ENCODE peak calls at places on chromosomes 11 and 22, in four cellular contexts. One of them, this sample, is unnamed.

GRCh38 chr11:46948378-46949131 is 12.0 kb downstream of the CSTPP1 start:
- DNase-seq in HCT116: no peak
- DNase-seq in tibial nerve: no peak
- DNase-seq in right lobe of liver: no peak
- DNase-seq in this sample: no peak

GRCh38 chr11:3160252-3161031 is 4.7 kb downstream of the OSBPL5 start:
- DNase-seq in HCT116: peak
- DNase-seq in tibial nerve: peak
- DNase-seq in right lobe of liver: peak
- DNase-seq in this sample: peak

GRCh38 chr22:36729321-36729720 is 25.8 kb upstream of the CACNG2 start:
- DNase-seq in HCT116: no peak
- DNase-seq in tibial nerve: no peak
- DNase-seq in right lobe of liver: no peak
- DNase-seq in this sample: no peak

GRCh38 chr11:8167796-8168195 is 1.0 kb downstream of the RIC3 start:
- DNase-seq in HCT116: no peak
- DNase-seq in tibial nerve: no peak
- DNase-seq in right lobe of liver: no peak
- DNase-seq in this sample: no peak

GRCh38 chr22:47622541-47622940 is 860.1 kb downstream of the TBC1D22A start:
- DNase-seq in HCT116: no peak
- DNase-seq in tibial nerve: no peak
- DNase-seq in right lobe of liver: no peak
- DNase-seq in this sample: no peak

GRCh38 chr11:12773591-12773990 is 99.4 kb downstream of the TEAD1 start:
- DNase-seq in HCT116: no peak
- DNase-seq in tibial nerve: no peak
- DNase-seq in right lobe of liver: no peak
- DNase-seq in this sample: no peak

GRCh38 chr22:31346733-31347250 is 646 bp upstream of the PATZ1 start:
- DNase-seq in HCT116: no peak
- DNase-seq in tibial nerve: peak
- DNase-seq in right lobe of liver: peak
- DNase-seq in this sample: peak

GRCh38 chr11:16825968-16826367 is 87.5 kb downstream of the C11orf58 start:
- DNase-seq in HCT116: no peak
- DNase-seq in tibial nerve: no peak
- DNase-seq in right lobe of liver: no peak
- DNase-seq in this sample: no peak

GRCh38 chr11:32830413-32830738 is 649 bp downstream of the PRRG4 start:
- DNase-seq in HCT116: no peak
- DNase-seq in tibial nerve: no peak
- DNase-seq in right lobe of liver: peak
- DNase-seq in this sample: no peak

GRCh38 chr11:78000193-78000592 is 5.7 kb upstream of the INTS4 start:
- DNase-seq in HCT116: peak
- DNase-seq in tibial nerve: no peak
- DNase-seq in right lobe of liver: no peak
- DNase-seq in this sample: peak

GRCh38 chr11:3903207-3903896 is 47.9 kb downstream of the STIM1 start:
- DNase-seq in HCT116: no peak
- DNase-seq in tibial nerve: peak
- DNase-seq in right lobe of liver: no peak
- DNase-seq in this sample: peak

GRCh38 chr22:38699784-38700183 is 959 bp downstream of the JOSD1 start:
- DNase-seq in HCT116: no peak
- DNase-seq in tibial nerve: no peak
- DNase-seq in right lobe of liver: no peak
- DNase-seq in this sample: peak

GRCh38 chr11:117172678-117173421 is 5.7 kb upstream of the SIDT2 start:
- DNase-seq in HCT116: no peak
- DNase-seq in tibial nerve: no peak
- DNase-seq in right lobe of liver: no peak
- DNase-seq in this sample: peak

GRCh38 chr22:40434101-40434500 is 63.7 kb downstream of the SGSM3 start:
- DNase-seq in HCT116: no peak
- DNase-seq in tibial nerve: no peak
- DNase-seq in right lobe of liver: no peak
- DNase-seq in this sample: no peak

GRCh38 chr11:82899191-82899820 is 924 bp downstream of the PRCP start:
- DNase-seq in HCT116: no peak
- DNase-seq in tibial nerve: no peak
- DNase-seq in right lobe of liver: no peak
- DNase-seq in this sample: peak

GRCh38 chr11:119712459-119713360 is 16.3 kb downstream of the NECTIN1 start:
- DNase-seq in HCT116: no peak
- DNase-seq in tibial nerve: no peak
- DNase-seq in right lobe of liver: peak
- DNase-seq in this sample: no peak

GRCh38 chr22:25903294-25903693 is 161.3 kb downstream of the MYO18B start:
- DNase-seq in HCT116: peak
- DNase-seq in tibial nerve: no peak
- DNase-seq in right lobe of liver: no peak
- DNase-seq in this sample: peak

GRCh38 chr22:45163074-45163416 is 680 bp upstream of the NUP50 start:
- DNase-seq in HCT116: no peak
- DNase-seq in tibial nerve: no peak
- DNase-seq in right lobe of liver: no peak
- DNase-seq in this sample: peak

GRCh38 chr11:30454108-30454507 is 131.2 kb downstream of the ARL14EP start:
- DNase-seq in HCT116: no peak
- DNase-seq in tibial nerve: no peak
- DNase-seq in right lobe of liver: no peak
- DNase-seq in this sample: no peak

GRCh38 chr11:45560153-45560934 is 105.1 kb downstream of the CHST1 start:
- DNase-seq in HCT116: no peak
- DNase-seq in tibial nerve: no peak
- DNase-seq in right lobe of liver: no peak
- DNase-seq in this sample: no peak

GRCh38 chr11:70739811-70740474 is 341.6 kb downstream of the CTTN start:
- DNase-seq in HCT116: no peak
- DNase-seq in tibial nerve: no peak
- DNase-seq in right lobe of liver: peak
- DNase-seq in this sample: no peak

GRCh38 chr22:17121235-17122195 is at the start of gene TMEM121B:
- DNase-seq in HCT116: no peak
- DNase-seq in tibial nerve: peak
- DNase-seq in right lobe of liver: peak
- DNase-seq in this sample: no peak

GRCh38 chr11:47387944-47388696 is 9.8 kb upstream of the SPI1 start:
- DNase-seq in HCT116: no peak
- DNase-seq in tibial nerve: no peak
- DNase-seq in right lobe of liver: peak
- DNase-seq in this sample: no peak

GRCh38 chr11:29826878-29827277 is 190.0 kb downstream of the KCNA4 start:
- DNase-seq in HCT116: no peak
- DNase-seq in tibial nerve: no peak
- DNase-seq in right lobe of liver: no peak
- DNase-seq in this sample: no peak

GRCh38 chr11:64372802-64373597 is 14.0 kb downstream of the RPS6KA4 start:
- DNase-seq in HCT116: peak
- DNase-seq in tibial nerve: no peak
- DNase-seq in right lobe of liver: no peak
- DNase-seq in this sample: no peak

GRCh38 chr22:31538815-31539214 is 42.5 kb downstream of the SFI1 start:
- DNase-seq in HCT116: no peak
- DNase-seq in tibial nerve: no peak
- DNase-seq in right lobe of liver: no peak
- DNase-seq in this sample: no peak

GRCh38 chr11:8959546-8960166 is 4.6 kb downstream of the TMEM9B start:
- DNase-seq in HCT116: peak
- DNase-seq in tibial nerve: peak
- DNase-seq in right lobe of liver: no peak
- DNase-seq in this sample: peak

GRCh38 chr11:103532133-103532788 is 423.0 kb downstream of the DYNC2H1 start:
- DNase-seq in HCT116: no peak
- DNase-seq in tibial nerve: no peak
- DNase-seq in right lobe of liver: no peak
- DNase-seq in this sample: no peak

GRCh38 chr22:36383110-36383581 is 4.6 kb downstream of the MYH9 start:
- DNase-seq in HCT116: no peak
- DNase-seq in tibial nerve: no peak
- DNase-seq in right lobe of liver: no peak
- DNase-seq in this sample: peak

GRCh38 chr11:131169057-131169456 is 201.4 kb upstream of the NTM start:
- DNase-seq in HCT116: no peak
- DNase-seq in tibial nerve: no peak
- DNase-seq in right lobe of liver: no peak
- DNase-seq in this sample: no peak

GRCh38 chr22:44712156-44712555 is 10.2 kb downstream of the PRR5 start:
- DNase-seq in HCT116: no peak
- DNase-seq in tibial nerve: no peak
- DNase-seq in right lobe of liver: peak
- DNase-seq in this sample: no peak

GRCh38 chr11:73143126-73143838 is 1.2 kb upstream of the FCHSD2 start:
- DNase-seq in HCT116: no peak
- DNase-seq in tibial nerve: no peak
- DNase-seq in right lobe of liver: no peak
- DNase-seq in this sample: peak

GRCh38 chr11:12246169-12246568 is 131.2 kb upstream of the PARVA start:
- DNase-seq in HCT116: no peak
- DNase-seq in tibial nerve: no peak
- DNase-seq in right lobe of liver: no peak
- DNase-seq in this sample: no peak

GRCh38 chr22:47457509-47458300 is 695.3 kb downstream of the TBC1D22A start:
- DNase-seq in HCT116: no peak
- DNase-seq in tibial nerve: no peak
- DNase-seq in right lobe of liver: no peak
- DNase-seq in this sample: no peak

GRCh38 chr11:9004310-9004945 is 627 bp upstream of the NRIP3 start:
- DNase-seq in HCT116: no peak
- DNase-seq in tibial nerve: no peak
- DNase-seq in right lobe of liver: no peak
- DNase-seq in this sample: no peak

DNA sequence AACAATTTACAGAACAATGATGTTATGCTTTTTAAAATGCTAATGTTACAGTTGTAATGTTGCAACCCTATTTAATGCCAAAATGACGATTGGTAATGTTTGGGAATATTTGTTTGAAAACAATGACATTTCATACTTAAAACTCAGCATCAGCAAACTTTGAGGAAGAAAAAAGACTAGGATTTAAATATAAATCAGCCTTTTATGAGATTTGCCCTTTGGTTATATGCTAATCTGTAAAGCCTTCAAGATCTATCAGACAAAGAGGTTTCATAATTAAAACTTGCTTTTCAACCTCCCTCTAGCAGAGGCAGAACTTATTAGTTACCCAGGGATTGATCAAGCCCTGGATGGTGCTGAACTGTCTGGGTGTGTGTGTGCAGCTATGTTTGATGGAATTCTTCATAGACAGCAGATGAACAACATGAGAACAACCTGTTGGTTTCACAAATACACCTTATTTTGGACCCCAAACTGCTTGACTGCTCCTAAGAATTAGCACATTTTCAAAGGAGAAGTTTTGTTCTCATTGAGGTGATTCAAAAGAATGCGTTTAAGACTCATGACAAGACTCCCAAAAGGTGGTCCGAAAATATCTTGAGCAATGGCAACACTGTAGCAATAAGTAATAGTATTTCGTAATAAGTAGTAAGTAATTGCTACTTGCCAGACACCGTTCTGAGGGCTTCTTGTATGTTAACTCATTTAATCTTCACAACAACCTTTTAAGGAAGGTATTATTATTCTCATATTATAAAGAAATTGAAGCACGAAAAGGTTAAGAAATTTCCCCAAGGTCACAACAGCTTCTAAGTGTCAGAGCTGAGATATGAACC is 183.8 kb upstream of the SORL1-AS1 start:
- DNase-seq in HCT116: no peak
- DNase-seq in tibial nerve: no peak
- DNase-seq in right lobe of liver: no peak
- DNase-seq in this sample: no peak
- TF ChIP-seq POLR2A in HCT116: no peak
- TF ChIP-seq POLR2A in tibial nerve: no peak
- TF ChIP-seq POLR2A in right lobe of liver: no peak
- TF ChIP-seq POLR2A in this sample: no peak

DNA sequence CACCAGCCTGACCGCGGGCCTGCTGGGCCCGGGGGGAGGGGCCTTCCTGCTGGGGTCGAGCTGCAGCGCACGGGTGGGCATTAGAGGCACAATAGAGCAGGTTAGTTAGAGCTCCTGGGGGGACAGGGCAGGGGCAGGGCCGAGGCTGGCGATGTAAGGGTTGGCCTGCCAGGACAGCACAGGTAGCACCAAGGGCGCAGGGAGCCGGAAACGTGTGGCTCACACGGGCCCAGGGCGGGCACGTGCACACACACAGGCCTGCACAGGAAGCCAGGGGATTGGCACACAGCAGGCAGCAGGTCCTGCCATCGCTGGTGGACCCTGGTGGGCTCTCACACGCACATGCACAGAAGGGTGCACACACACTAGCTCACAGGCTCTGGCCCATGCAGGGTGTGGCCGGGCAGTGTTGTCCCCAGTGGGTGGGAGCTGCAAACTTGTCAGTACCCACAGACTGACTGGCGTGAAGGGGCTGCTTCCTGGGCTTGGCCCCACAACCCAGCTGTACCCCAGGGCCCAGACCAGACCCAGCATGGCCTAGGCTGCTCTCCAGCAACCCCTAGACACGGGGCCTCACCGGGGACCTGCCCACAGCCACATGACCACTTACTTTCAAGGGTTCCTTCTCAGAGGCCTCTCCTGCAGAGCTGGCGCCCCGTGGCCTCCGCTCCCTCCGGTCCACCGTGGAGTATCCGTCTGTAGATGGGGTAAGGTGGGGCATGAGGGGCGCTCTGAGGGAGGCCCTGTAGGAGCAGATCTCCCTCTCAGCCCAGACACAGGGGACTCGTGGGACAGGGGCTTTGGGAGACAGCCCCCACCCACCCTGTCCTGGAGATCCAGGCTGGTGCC is 29.9 kb upstream of the TXNRD2 start:
- DNase-seq in HCT116: no peak
- DNase-seq in tibial nerve: no peak
- DNase-seq in right lobe of liver: peak
- DNase-seq in this sample: no peak
- TF ChIP-seq POLR2A in HCT116: no peak
- TF ChIP-seq POLR2A in tibial nerve: no peak
- TF ChIP-seq POLR2A in right lobe of liver: peak
- TF ChIP-seq POLR2A in this sample: no peak

GRCh38 chr11:66363805-66364535 is 7.6 kb downstream of the SLC29A2 start:
- DNase-seq in HCT116: no peak
- DNase-seq in tibial nerve: no peak
- DNase-seq in right lobe of liver: no peak
- DNase-seq in this sample: peak
- TF ChIP-seq POLR2A in HCT116: no peak
- TF ChIP-seq POLR2A in tibial nerve: no peak
- TF ChIP-seq POLR2A in right lobe of liver: no peak
- TF ChIP-seq POLR2A in this sample: no peak

DNA sequence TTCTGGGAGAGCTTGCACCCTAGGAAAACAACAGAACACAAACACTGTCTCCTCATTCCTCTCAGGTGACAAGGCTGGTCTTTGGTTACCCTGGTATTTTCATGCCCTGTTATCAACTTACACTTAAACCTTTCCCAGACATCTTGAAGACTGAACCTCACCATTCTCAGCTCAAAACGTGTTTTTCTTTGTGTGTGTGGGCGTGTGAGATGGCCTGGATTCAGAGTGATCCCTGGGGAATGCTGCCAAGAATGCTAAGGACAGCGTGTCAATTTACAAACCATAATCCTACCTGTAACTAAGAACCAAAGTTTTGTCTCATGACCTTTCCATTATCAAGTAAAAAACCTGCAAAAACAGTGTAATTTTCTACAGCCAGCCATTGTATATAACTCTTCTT is 33.3 kb downstream of the ELF5 start:
- DNase-seq in HCT116: no peak
- DNase-seq in tibial nerve: no peak
- DNase-seq in right lobe of liver: no peak
- DNase-seq in this sample: no peak
- TF ChIP-seq POLR2A in HCT116: no peak
- TF ChIP-seq POLR2A in tibial nerve: no peak
- TF ChIP-seq POLR2A in right lobe of liver: no peak
- TF ChIP-seq POLR2A in this sample: no peak